ENCODE peak calls at places on chromosome 22, in five cellular contexts. One of them, this sample, is unnamed.

GRCh38 chr22:18085188-18085587 is 7.4 kb downstream of the PEX26 start:
- DNase-seq in GM23338: no peak
- DNase-seq in A549: peak
- DNase-seq in SK-N-SH: no peak
- DNase-seq in Panc1: no peak
- DNase-seq in this sample: no peak

GRCh38 chr22:29071261-29072045 is 1.4 kb upstream of the KREMEN1 start:
- DNase-seq in GM23338: peak
- DNase-seq in A549: peak
- DNase-seq in SK-N-SH: no peak
- DNase-seq in Panc1: no peak
- DNase-seq in this sample: no peak

GRCh38 chr22:38172016-38172431 is 9.6 kb downstream of the PLA2G6 start:
- DNase-seq in GM23338: no peak
- DNase-seq in A549: no peak
- DNase-seq in SK-N-SH: no peak
- DNase-seq in Panc1: no peak
- DNase-seq in this sample: no peak

GRCh38 chr22:40862013-40862412 is at the start of gene DNAJB7:
- DNase-seq in GM23338: no peak
- DNase-seq in A549: no peak
- DNase-seq in SK-N-SH: no peak
- DNase-seq in Panc1: no peak
- DNase-seq in this sample: no peak

GRCh38 chr22:40432625-40433024 is 62.2 kb downstream of the SGSM3 start:
- DNase-seq in GM23338: no peak
- DNase-seq in A549: no peak
- DNase-seq in SK-N-SH: no peak
- DNase-seq in Panc1: no peak
- DNase-seq in this sample: no peak

GRCh38 chr22:48993655-48994054 is 834.0 kb downstream of the BRD1 start:
- DNase-seq in GM23338: no peak
- DNase-seq in A549: no peak
- DNase-seq in SK-N-SH: no peak
- DNase-seq in Panc1: no peak
- DNase-seq in this sample: no peak

GRCh38 chr22:50581950-50582561 is 593 bp downstream of the CHKB start:
- DNase-seq in GM23338: no peak
- DNase-seq in A549: no peak
- DNase-seq in SK-N-SH: no peak
- DNase-seq in Panc1: no peak
- DNase-seq in this sample: no peak

GRCh38 chr22:25085930-25086901 is 113.4 kb upstream of the CRYBB3 start:
- DNase-seq in GM23338: no peak
- DNase-seq in A549: peak
- DNase-seq in SK-N-SH: no peak
- DNase-seq in Panc1: no peak
- DNase-seq in this sample: no peak

GRCh38 chr22:24554316-24555159 is at the start of gene GUCD1:
- DNase-seq in GM23338: peak
- DNase-seq in A549: no peak
- DNase-seq in SK-N-SH: no peak
- DNase-seq in Panc1: no peak
- DNase-seq in this sample: no peak

GRCh38 chr22:49928185-49928495 is 9.7 kb downstream of the CRELD2 start:
- DNase-seq in GM23338: no peak
- DNase-seq in A549: no peak
- DNase-seq in SK-N-SH: no peak
- DNase-seq in Panc1: no peak
- DNase-seq in this sample: no peak

GRCh38 chr22:30221121-30221992 is 25.2 kb downstream of the LIF start:
- DNase-seq in GM23338: no peak
- DNase-seq in A549: no peak
- DNase-seq in SK-N-SH: no peak
- DNase-seq in Panc1: no peak
- DNase-seq in this sample: no peak

GRCh38 chr22:22070371-22070824 is 87.8 kb upstream of the TOP3B start:
- DNase-seq in GM23338: no peak
- DNase-seq in A549: no peak
- DNase-seq in SK-N-SH: no peak
- DNase-seq in Panc1: no peak
- DNase-seq in this sample: no peak

GRCh38 chr22:19700790-19701419 is 13.4 kb upstream of the SEPTIN5 start:
- DNase-seq in GM23338: no peak
- DNase-seq in A549: no peak
- DNase-seq in SK-N-SH: no peak
- DNase-seq in Panc1: no peak
- DNase-seq in this sample: no peak

GRCh38 chr22:18148508-18148965 is 1.4 kb upstream of the USP18 start:
- DNase-seq in GM23338: no peak
- DNase-seq in A549: no peak
- DNase-seq in SK-N-SH: no peak
- DNase-seq in Panc1: no peak
- DNase-seq in this sample: no peak

GRCh38 chr22:25038771-25039170 is 86.3 kb downstream of the KIAA1671 start:
- DNase-seq in GM23338: no peak
- DNase-seq in A549: no peak
- DNase-seq in SK-N-SH: no peak
- DNase-seq in Panc1: no peak
- DNase-seq in this sample: no peak

GRCh38 chr22:30609260-30610185 is 2.5 kb downstream of the TCN2 start:
- DNase-seq in GM23338: peak
- DNase-seq in A549: peak
- DNase-seq in SK-N-SH: no peak
- DNase-seq in Panc1: no peak
- DNase-seq in this sample: no peak

GRCh38 chr22:37739000-37739399 is 42.2 kb downstream of the TRIOBP start:
- DNase-seq in GM23338: no peak
- DNase-seq in A549: no peak
- DNase-seq in SK-N-SH: no peak
- DNase-seq in Panc1: no peak
- DNase-seq in this sample: no peak

GRCh38 chr22:48886604-48887393 is 940.9 kb downstream of the BRD1 start:
- DNase-seq in GM23338: no peak
- DNase-seq in A549: no peak
- DNase-seq in SK-N-SH: no peak
- DNase-seq in Panc1: no peak
- DNase-seq in this sample: no peak

GRCh38 chr22:44261164-44261860 is 51.4 kb downstream of the SHISAL1 start:
- DNase-seq in GM23338: no peak
- DNase-seq in A549: no peak
- DNase-seq in SK-N-SH: no peak
- DNase-seq in Panc1: no peak
- DNase-seq in this sample: no peak

GRCh38 chr22:19754701-19755144 is 5.9 kb upstream of the TBX1 start:
- DNase-seq in GM23338: no peak
- DNase-seq in A549: no peak
- DNase-seq in SK-N-SH: no peak
- DNase-seq in Panc1: no peak
- DNase-seq in this sample: no peak

GRCh38 chr22:40621309-40622151 is 15.0 kb downstream of the MRTFA start:
- DNase-seq in GM23338: no peak
- DNase-seq in A549: no peak
- DNase-seq in SK-N-SH: no peak
- DNase-seq in Panc1: no peak
- DNase-seq in this sample: no peak

GRCh38 chr22:48858856-48859255 is 968.8 kb downstream of the BRD1 start:
- DNase-seq in GM23338: no peak
- DNase-seq in A549: no peak
- DNase-seq in SK-N-SH: no peak
- DNase-seq in Panc1: no peak
- DNase-seq in this sample: no peak

DNA sequence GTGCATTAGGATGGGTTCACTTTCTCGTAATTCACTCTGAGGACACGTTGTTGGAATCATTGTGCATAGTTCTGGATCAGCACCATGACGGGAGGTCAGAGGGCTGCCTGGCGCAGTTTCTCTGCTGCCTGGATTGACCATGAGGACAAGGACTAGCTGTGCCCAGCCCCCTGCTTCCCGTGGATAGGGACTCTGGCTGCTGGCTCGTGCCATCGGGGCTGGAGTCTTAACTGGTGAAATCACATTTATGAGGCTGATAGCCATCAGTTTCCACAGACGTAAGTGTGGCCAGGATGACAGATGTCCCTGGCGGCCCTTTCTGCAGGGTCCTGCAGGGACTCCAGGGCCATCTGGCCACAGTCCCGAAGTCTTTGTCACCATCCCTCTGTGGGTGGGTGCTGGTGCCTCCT is 24.1 kb upstream of the GRAMD4 start:
- DNase-seq in GM23338: no peak
- DNase-seq in A549: no peak
- DNase-seq in SK-N-SH: peak
- DNase-seq in Panc1: no peak
- DNase-seq in this sample: no peak
- TF ChIP-seq REST in GM23338: no peak
- TF ChIP-seq REST in A549: no peak
- TF ChIP-seq REST in SK-N-SH: no peak
- TF ChIP-seq REST in Panc1: no peak
- TF ChIP-seq REST in this sample: no peak

GRCh38 chr22:47453049-47453448 is 690.6 kb downstream of the TBC1D22A start:
- DNase-seq in GM23338: no peak
- DNase-seq in A549: no peak
- DNase-seq in SK-N-SH: no peak
- DNase-seq in Panc1: no peak
- DNase-seq in this sample: no peak
- TF ChIP-seq REST in GM23338: no peak
- TF ChIP-seq REST in A549: no peak
- TF ChIP-seq REST in SK-N-SH: no peak
- TF ChIP-seq REST in Panc1: no peak
- TF ChIP-seq REST in this sample: no peak

GRCh38 chr22:36701941-36702640 is 1.5 kb downstream of the CACNG2 start:
- DNase-seq in GM23338: no peak
- DNase-seq in A549: no peak
- DNase-seq in SK-N-SH: peak
- DNase-seq in Panc1: no peak
- DNase-seq in this sample: no peak
- TF ChIP-seq REST in GM23338: no peak
- TF ChIP-seq REST in A549: no peak
- TF ChIP-seq REST in SK-N-SH: no peak
- TF ChIP-seq REST in Panc1: no peak
- TF ChIP-seq REST in this sample: no peak

DNA sequence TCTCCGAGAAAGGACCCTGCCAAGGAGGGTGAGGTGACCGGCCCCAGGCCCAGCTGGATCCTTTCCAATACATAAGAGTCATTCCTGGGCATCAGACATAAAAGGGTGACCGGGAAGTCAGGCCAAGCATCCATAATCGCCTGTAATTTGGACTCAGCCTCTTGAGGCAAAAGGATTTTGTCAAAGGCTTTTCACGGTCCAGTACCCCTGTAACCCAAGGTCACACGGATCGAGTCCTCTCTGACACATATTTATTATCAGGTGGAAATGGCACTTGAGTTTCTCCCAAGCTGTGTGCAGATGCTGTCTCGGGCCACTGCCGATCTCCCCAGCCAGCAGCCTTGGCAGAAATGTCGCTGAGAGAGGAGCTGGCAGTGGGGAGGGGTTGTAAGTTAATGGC is 556.5 kb downstream of the MN1 start:
- DNase-seq in GM23338: no peak
- DNase-seq in A549: no peak
- DNase-seq in SK-N-SH: no peak
- DNase-seq in Panc1: no peak
- DNase-seq in this sample: no peak
- TF ChIP-seq REST in GM23338: no peak
- TF ChIP-seq REST in A549: no peak
- TF ChIP-seq REST in SK-N-SH: no peak
- TF ChIP-seq REST in Panc1: no peak
- TF ChIP-seq REST in this sample: no peak

GRCh38 chr22:46053563-46054090 is 76.7 kb upstream of the WNT7B start:
- DNase-seq in GM23338: no peak
- DNase-seq in A549: no peak
- DNase-seq in SK-N-SH: peak
- DNase-seq in Panc1: no peak
- DNase-seq in this sample: no peak
- TF ChIP-seq REST in GM23338: no peak
- TF ChIP-seq REST in A549: no peak
- TF ChIP-seq REST in SK-N-SH: peak
- TF ChIP-seq REST in Panc1: no peak
- TF ChIP-seq REST in this sample: no peak

This sample was measured in HCT116.